ENCODE peak calls at places on chromosomes 12 and 14, in four cellular contexts. U, G, T and F are unnamed samples.

GRCh38 chr12:42445891-42446290 is 119.9 kb downstream of the PPHLN1 start:
- DNase-seq in G (no peak), U (no peak), T (no peak), F (no peak)

GRCh38 chr12:53844989-53845836 is 93.4 kb upstream of the HOXC13 start:
- DNase-seq in T (no peak), G (peak; percentile 91), U (no peak), F (peak; percentile 89)

GRCh38 chr14:58776516-58776915 is 138.8 kb downstream of the DACT1 start:
- DNase-seq in G (no peak), T (no peak), U (no peak), F (no peak)

GRCh38 chr12:43912851-43913250 is 77.0 kb downstream of the TMEM117 start:
- DNase-seq in U (no peak), G (no peak), T (no peak), F (no peak)

GRCh38 chr12:95185834-95186233 is 31.4 kb downstream of the FGD6 start:
- DNase-seq in U (no peak), G (no peak), T (no peak), F (no peak)

GRCh38 chr14:78902010-78902623 is 731.9 kb downstream of the NRXN3 start:
- DNase-seq in T (peak; percentile 36), U (no peak), G (no peak), F (peak; percentile 0)

GRCh38 chr12:109098671-109099070 is 1.3 kb downstream of the UNG start:
- DNase-seq in T (peak; percentile 21), U (no peak), G (no peak), F (no peak)

GRCh38 chr12:1838223-1838993 is 18.0 kb downstream of the LRTM2 start:
- DNase-seq in G (peak; percentile 67), T (no peak), U (no peak), F (no peak)

GRCh38 chr12:109871678-109872314 is 8.5 kb downstream of the GLTP start:
- DNase-seq in T (no peak), G (no peak), U (no peak), F (peak; percentile 10)

GRCh38 chr12:82357845-82358199 is 365 bp downstream of the CCDC59 start:
- DNase-seq in U (no peak), T (no peak), G (no peak), F (no peak)

GRCh38 chr14:32407170-32407569 is 78.1 kb downstream of the AKAP6 start:
- DNase-seq in G (no peak), T (peak; percentile 53), U (no peak), F (no peak)

GRCh38 chr12:104138747-104139186 is 757 bp upstream of the NFYB start:
- DNase-seq in G (no peak), U (no peak), T (peak; percentile 17), F (no peak)

GRCh38 chr14:28077005-28077404 is 689.6 kb upstream of the FOXG1 start:
- DNase-seq in G (no peak), T (no peak), U (no peak), F (no peak)

GRCh38 chr12:53252349-53252916 is 15.7 kb upstream of the ESPL1 start:
- DNase-seq in T (no peak), G (no peak), U (no peak), F (peak; percentile 58)

GRCh38 chr14:101248056-101248725 is 313.1 kb upstream of the DIO3 start:
- DNase-seq in G (peak; percentile 60), T (no peak), U (peak; percentile 1), F (no peak)

GRCh38 chr12:57815177-57816000 is 3.1 kb downstream of the AVIL start:
- DNase-seq in U (no peak), T (no peak), G (no peak), F (no peak)

GRCh38 chr12:108696111-108696995 is 35.0 kb downstream of the CORO1C start:
- DNase-seq in U (no peak), T (peak; percentile 99), G (peak; percentile 78), F (peak; percentile 69)

GRCh38 chr14:76320486-76320885 is 55.5 kb upstream of the ESRRB start:
- DNase-seq in T (no peak), U (no peak), G (peak; percentile 36), F (no peak)

GRCh38 chr12:48351022-48351708 is 446 bp upstream of the ZNF641 start:
- DNase-seq in U (no peak), G (no peak), T (peak; percentile 53), F (no peak)

GRCh38 chr14:69876848-69877306 is 2.3 kb upstream of the SMOC1 start:
- DNase-seq in U (no peak), G (no peak), T (no peak), F (no peak)

GRCh38 chr12:87671757-87672156 is 357.4 kb downstream of the C12orf50 start:
- DNase-seq in G (no peak), U (no peak), T (no peak), F (no peak)

GRCh38 chr14:60166144-60166543 is 946 bp upstream of the DHRS7 start:
- DNase-seq in U (no peak), G (no peak), T (no peak), F (no peak)

GRCh38 chr14:37591311-37591940 is 3.6 kb downstream of the FOXA1 start:
- DNase-seq in T (no peak), U (no peak), G (peak; percentile 84), F (no peak)

GRCh38 chr12:51323317-51323960 is 535 bp downstream of the BIN2 start:
- DNase-seq in T (no peak), G (no peak), U (no peak), F (no peak)

GRCh38 chr14:75422169-75422568 is 5.7 kb upstream of the JDP2 start:
- DNase-seq in U (no peak), T (peak; percentile 66), G (no peak), F (peak; percentile 66)

GRCh38 chr14:104867371-104868059 is 2.4 kb downstream of the CEP170B start:
- DNase-seq in U (no peak), T (no peak), G (no peak), F (no peak)

GRCh38 chr12:45327823-45328383 is 112.0 kb downstream of the ANO6 start:
- DNase-seq in U (no peak), G (no peak), T (no peak), F (no peak)

GRCh38 chr12:114476159-114476558 is 70.2 kb upstream of the TBX5 start:
- DNase-seq in G (no peak), T (peak; percentile 78), U (no peak), F (no peak)

GRCh38 chr12:79420146-79420618 is 270.6 kb downstream of the PAWR start:
- DNase-seq in U (no peak), G (no peak), T (peak; percentile 90), F (peak; percentile 30)

GRCh38 chr14:91387135-91387849 is 30.3 kb downstream of the CCDC88C start:
- DNase-seq in U (no peak), G (no peak), T (peak; percentile 42), F (peak; percentile 78)

GRCh38 chr14:96038920-96039632 is at the start of gene C14orf132:
- DNase-seq in U (peak; percentile 69), T (peak; percentile 55), G (no peak), F (peak; percentile 78)